ENCODE peak calls at places on chromosomes 11 and 22, in eight cellular contexts. V is SK-N-SH, E is hepatocyte, R is MM.1S, U is GM23338, Z is GM23248, Q is HCT116, B is Karpas-422. C is an unnamed sample.

GRCh38 chr11:2092464-2092910 is 46.7 kb downstream of the IGF2 start:
- DNase-seq in V (no peak), R (no peak), E (no peak), U (no peak), Z (no peak), Q (no peak), B (no peak), C (no peak)

GRCh38 chr11:18731949-18732821 is 6.2 kb upstream of the IGSF22 start:
- DNase-seq in Q (peak; percentile 19), V (peak; percentile 86), R (peak; percentile 43), Z (peak; percentile 41), U (peak; percentile 56), E (peak; percentile 54), B (peak; percentile 82), C (peak; percentile 70)

GRCh38 chr11:133934599-133935550 is 21.9 kb downstream of the IGSF9B start:
- DNase-seq in U (no peak), Q (peak; percentile 91), V (peak; percentile 87), B (peak; percentile 47), Z (peak; percentile 81), E (no peak), R (no peak), C (peak; percentile 68)

GRCh38 chr11:20000393-20001134 is 159.7 kb downstream of the DBX1 start:
- DNase-seq in U (peak; percentile 98), B (no peak), Q (no peak), E (peak; percentile 61), R (no peak), V (no peak), Z (no peak), C (no peak)

GRCh38 chr11:10275714-10276113 is 18.3 kb downstream of the SBF2 start:
- DNase-seq in R (no peak), Q (no peak), B (no peak), V (no peak), E (no peak), U (no peak), Z (peak; percentile 66), C (peak; percentile 24)

GRCh38 chr11:122922893-122923292 is 40.3 kb downstream of the JHY start:
- DNase-seq in U (no peak), E (no peak), R (no peak), V (no peak), B (no peak), Z (no peak), Q (no peak), C (no peak)

GRCh38 chr22:48793949-48794348 is 1033.7 kb downstream of the BRD1 start:
- DNase-seq in R (no peak), V (no peak), U (no peak), B (no peak), Z (no peak), E (no peak), Q (no peak), C (no peak)

GRCh38 chr11:80586464-80586863 is 1145.6 kb upstream of the TENM4 start:
- DNase-seq in V (no peak), Z (no peak), R (no peak), Q (no peak), U (no peak), E (no peak), B (no peak), C (peak; percentile 23)

GRCh38 chr11:121352301-121352891 is 59.8 kb downstream of the SC5D start:
- DNase-seq in V (no peak), E (no peak), U (no peak), B (no peak), R (no peak), Z (no peak), Q (no peak), C (no peak)

GRCh38 chr11:98155696-98156095 is 865.1 kb upstream of the CNTN5 start:
- DNase-seq in V (no peak), E (no peak), R (no peak), B (no peak), Q (no peak), Z (no peak), U (no peak), C (no peak)

GRCh38 chr22:19637405-19638281 is 76.7 kb upstream of the SEPTIN5 start:
- DNase-seq in E (no peak), Z (no peak), V (peak; percentile 20), B (no peak), Q (no peak), U (no peak), R (no peak), C (no peak)

GRCh38 chr11:70014291-70014690 is 63.8 kb upstream of the ANO1 start:
- DNase-seq in U (no peak), R (no peak), Q (no peak), B (no peak), V (no peak), E (no peak), Z (no peak), C (no peak)

GRCh38 chr11:130675456-130675855 is 227.0 kb downstream of the ADAMTS15 start:
- DNase-seq in R (no peak), E (peak; percentile 36), V (no peak), Q (no peak), Z (peak; percentile 91), B (no peak), U (no peak), C (no peak)

GRCh38 chr11:2777871-2778629 is 78.3 kb upstream of the KCNQ1OT1 start:
- DNase-seq in R (peak; percentile 64), Z (no peak), V (peak; percentile 66), E (no peak), U (no peak), B (no peak), Q (no peak), C (no peak)

GRCh38 chr11:46987183-46987582 is 50.6 kb downstream of the CSTPP1 start:
- DNase-seq in E (no peak), R (no peak), Z (no peak), U (peak; percentile 66), V (no peak), Q (no peak), B (no peak), C (no peak)

GRCh38 chr11:57567512-57568329 is at the start of gene UBE2L6:
- DNase-seq in R (peak; percentile 64), Q (no peak), Z (peak; percentile 90), U (peak; percentile 74), V (peak; percentile 91), B (peak; percentile 95), E (peak; percentile 78), C (no peak)

GRCh38 chr11:120835601-120836228 is 188.2 kb upstream of the TBCEL start:
- DNase-seq in Z (peak; percentile 23), B (peak; percentile 55), E (peak; percentile 49), R (no peak), V (no peak), Q (no peak), U (no peak), C (peak; percentile 31)

GRCh38 chr11:6825333-6825744 is 20.1 kb upstream of the OR10A5 start:
- DNase-seq in R (no peak), U (no peak), Q (no peak), Z (no peak), V (no peak), E (no peak), B (no peak), C (no peak)

GRCh38 chr11:74265256-74265655 is 46.2 kb downstream of the P4HA3 start:
- DNase-seq in V (no peak), E (no peak), R (no peak), Z (peak; percentile 4), U (peak; percentile 18), B (no peak), Q (no peak), C (no peak)

GRCh38 chr11:27025312-27025955 is 15.2 kb upstream of the BBOX1 start:
- DNase-seq in U (no peak), E (no peak), B (no peak), V (no peak), Q (no peak), R (no peak), Z (no peak), C (no peak)

GRCh38 chr11:68328374-68329091 is 16.1 kb downstream of the LRP5 start:
- DNase-seq in Q (no peak), V (peak; percentile 87), E (peak; percentile 68), B (no peak), R (no peak), Z (no peak), U (peak; percentile 75), C (no peak)
- H3K4me2 ChIP-seq in Q (no peak overlapping the region), V (peak overlapping the region; percentile 46), E (peak overlapping the region; percentile 64), B (no peak overlapping the region), R (no peak overlapping the region), Z (no peak overlapping the region), U (peak overlapping the region; percentile 36), C (no peak overlapping the region)

GRCh38 chr11:107408762-107409200 is 48.8 kb downstream of the CWF19L2 start:
- DNase-seq in Q (no peak), E (no peak), V (no peak), Z (no peak), B (no peak), U (no peak), R (no peak), C (peak; percentile 66)
- H3K9me2 ChIP-seq in Q (no peaks in the 10 kb centered on the region), E (no peaks in the 10 kb centered on the region), V (no peaks in the 10 kb centered on the region), Z (no peaks in the 10 kb centered on the region), B (no peaks in the 10 kb centered on the region), U (no peaks in the 10 kb centered on the region), R (no peaks in the 10 kb centered on the region), C (no peaks in the 10 kb centered on the region)

GRCh38 chr11:44835979-44836378 is 109.2 kb downstream of the TSPAN18 start:
- DNase-seq in B (no peak), E (no peak), Q (no peak), Z (no peak), U (no peak), R (no peak), V (no peak), C (no peak)
- H3K4me2 ChIP-seq in B (no peak overlapping the region), E (no peak overlapping the region), Q (no peak overlapping the region), Z (no peak overlapping the region), U (peak overlapping the region; percentile 67), R (no peak overlapping the region), V (no peak overlapping the region), C (no peak overlapping the region)

GRCh38 chr11:76448506-76448905 is 3.7 kb downstream of the EMSY start:
- DNase-seq in E (no peak), Q (no peak), B (no peak), V (no peak), U (peak; percentile 73), R (no peak), Z (no peak), C (no peak)

GRCh38 chr11:76445122-76446084 is 585 bp downstream of the EMSY start:
- DNase-seq in V (peak; percentile 71), Q (peak; percentile 79), Z (peak; percentile 95), E (peak; percentile 93), B (peak; percentile 75), U (peak; percentile 94), R (peak; percentile 54), C (peak; percentile 91)

GRCh38 chr11:76444384-76445121 is at the start of gene EMSY:
- DNase-seq in E (peak; percentile 98), B (peak; percentile 98), Q (peak; percentile 96), U (peak; percentile 99), R (peak; percentile 96), V (peak; percentile 88), Z (peak; percentile 100), C (peak; percentile 99)

GRCh38 chr11:76444065-76444383 is 794 bp upstream of the EMSY start:
- DNase-seq in E (no peak), U (no peak), Z (no peak), B (no peak), R (no peak), Q (no peak), V (no peak), C (no peak)

DNA sequence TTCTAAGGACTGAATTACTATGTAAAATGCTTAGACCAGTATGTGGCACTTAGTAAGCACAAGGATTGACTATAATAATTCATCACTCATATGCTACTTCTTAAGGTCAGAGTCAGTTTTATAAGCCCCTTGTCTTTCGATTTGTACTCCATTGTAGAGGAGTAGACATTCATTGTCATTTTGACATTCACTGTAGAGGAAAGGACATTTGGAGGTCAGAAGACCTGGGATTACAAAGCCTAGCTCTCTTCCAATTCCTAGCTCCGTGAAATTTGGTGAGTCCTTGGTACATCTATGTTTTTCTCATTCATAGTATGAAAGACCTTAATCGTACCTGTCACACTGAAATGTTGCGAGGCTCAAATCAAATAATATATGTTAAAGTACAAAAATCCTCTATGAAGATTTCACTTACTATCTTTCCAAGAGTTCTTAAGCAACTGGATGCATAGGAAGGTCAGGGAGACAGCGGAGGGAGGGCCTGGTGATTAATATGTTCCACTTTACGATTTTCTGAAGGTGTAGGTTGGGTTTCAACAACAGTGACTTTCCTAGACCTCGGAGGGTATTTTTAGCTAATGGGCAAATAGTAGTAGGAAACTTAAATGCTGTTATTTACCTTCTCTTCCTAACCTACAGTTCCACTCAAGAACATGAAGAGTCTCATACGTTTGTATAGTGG is 1.4 kb upstream of the EMSY start:
- DNase-seq in U (no peak), V (no peak), Z (peak; percentile 63), B (no peak), R (no peak), E (peak; percentile 34), Q (no peak), C (peak; percentile 29)
- H3K9me2 ChIP-seq in U (no peaks in the 10 kb centered on the region), V (no peaks in the 10 kb centered on the region), Z (no peaks in the 10 kb centered on the region), B (no peaks in the 10 kb centered on the region), R (no peaks in the 10 kb centered on the region), E (no peaks in the 10 kb centered on the region), Q (no peaks in the 10 kb centered on the region), C (no peaks in the 10 kb centered on the region)